ENCODE peak calls at places on chromosome 7, in seven cellular contexts. P is astrocyte of the spinal cord, X is endodermal cell, W is mesothelial cell of epicardium, J is psoas muscle, F is Calu3, K is endothelial cell. T is an unnamed sample.

GRCh38 chr7:96826089-96826488 is 116.4 kb upstream of the SEM1 start:
- DNase-seq in P (no peak), X (no peak), W (no peak), J (no peak), F (peak), K (no peak), T (no peak)

GRCh38 chr7:27238979-27239779 is 3.4 kb upstream of the EVX1 start:
- DNase-seq in P (no peak), X (peak), W (no peak), J (no peak), F (no peak), K (no peak), T (no peak)

GRCh38 chr7:33671521-33672262 is 233.6 kb upstream of the BMPER start:
- DNase-seq in P (no peak), X (no peak), W (no peak), J (no peak), F (no peak), K (no peak), T (no peak)

GRCh38 chr7:52260046-52260665 is 775.3 kb upstream of the POM121L12 start:
- DNase-seq in P (no peak), X (peak), W (no peak), J (no peak), F (no peak), K (peak), T (peak)

GRCh38 chr7:23277359-23277989 is 21.7 kb upstream of the MALSU1 start:
- DNase-seq in P (peak), X (peak), W (no peak), J (no peak), F (peak), K (peak), T (no peak)

GRCh38 chr7:101308245-101309085 is 13.1 kb downstream of the IFT22 start:
- DNase-seq in P (peak), X (peak), W (peak), J (peak), F (peak), K (peak), T (peak)

GRCh38 chr7:76223286-76223972 is 21.7 kb downstream of the SRRM3 start:
- DNase-seq in P (no peak), X (no peak), W (no peak), J (no peak), F (no peak), K (no peak), T (no peak)

GRCh38 chr7:50613473-50613872 is 48.3 kb upstream of the DDC start:
- DNase-seq in P (no peak), X (no peak), W (no peak), J (no peak), F (no peak), K (no peak), T (no peak)

GRCh38 chr7:158651968-158652555 is 52.5 kb downstream of the NCAPG2 start:
- DNase-seq in P (no peak), X (no peak), W (no peak), J (no peak), F (no peak), K (no peak), T (no peak)

GRCh38 chr7:157767466-157767865 is 430.7 kb downstream of the DNAJB6 start:
- DNase-seq in P (no peak), X (no peak), W (no peak), J (no peak), F (no peak), K (no peak), T (no peak)

GRCh38 chr7:138245682-138246081 is 169.4 kb downstream of the AKR1D1 start:
- DNase-seq in P (no peak), X (no peak), W (no peak), J (no peak), F (no peak), K (no peak), T (no peak)

GRCh38 chr7:36034020-36034419 is 119.0 kb upstream of the EEPD1 start:
- DNase-seq in P (peak), X (no peak), W (no peak), J (no peak), F (no peak), K (no peak), T (no peak)

GRCh38 chr7:128387663-128388485 is 21.9 kb downstream of the IMPDH1 start:
- DNase-seq in P (peak), X (peak), W (peak), J (peak), F (peak), K (peak), T (peak)

GRCh38 chr7:62361-63116 is 129.8 kb upstream of the FAM20C start:
- DNase-seq in P (no peak), X (no peak), W (peak), J (peak), F (no peak), K (no peak), T (no peak)

GRCh38 chr7:111362660-111363059 is 199.6 kb downstream of the IMMP2L start:
- DNase-seq in P (peak), X (no peak), W (no peak), J (no peak), F (no peak), K (no peak), T (no peak)

GRCh38 chr7:7639847-7640220 is 718 bp upstream of the UMAD1 start:
- DNase-seq in P (no peak), X (no peak), W (no peak), J (no peak), F (peak), K (no peak), T (no peak)

GRCh38 chr7:84614821-84615506 is 420.4 kb upstream of the SEMA3A start:
- DNase-seq in P (no peak), X (no peak), W (no peak), J (no peak), F (no peak), K (no peak), T (no peak)

GRCh38 chr7:23012186-23012585 is 1.7 kb downstream of the HYCC1 start:
- DNase-seq in P (no peak), X (no peak), W (no peak), J (no peak), F (no peak), K (no peak), T (no peak)

GRCh38 chr7:76390092-76390491 is 19.4 kb downstream of the SSC4D start:
- DNase-seq in P (no peak), X (no peak), W (no peak), J (no peak), F (no peak), K (no peak), T (no peak)

GRCh38 chr7:97145068-97145467 is 27.6 kb downstream of the SDHAF3 start:
- DNase-seq in P (peak), X (no peak), W (no peak), J (no peak), F (no peak), K (no peak), T (no peak)

GRCh38 chr7:128017880-128018845 is 13.1 kb downstream of the LRRC4 start:
- DNase-seq in P (peak), X (peak), W (no peak), J (no peak), F (peak), K (no peak), T (no peak)

GRCh38 chr7:105806592-105807266 is 69.7 kb downstream of the ATXN7L1 start:
- DNase-seq in P (peak), X (no peak), W (no peak), J (no peak), F (peak), K (no peak), T (no peak)

GRCh38 chr7:16484453-16485158 is 19.1 kb upstream of the SOSTDC1 start:
- DNase-seq in P (peak), X (peak), W (no peak), J (no peak), F (peak), K (no peak), T (no peak)

GRCh38 chr7:102288285-102288930 is 1.7 kb downstream of the SH2B2 start:
- DNase-seq in P (no peak), X (peak), W (no peak), J (no peak), F (no peak), K (no peak), T (no peak)

GRCh38 chr7:904847-905246 is 28.5 kb downstream of the GET4 start:
- DNase-seq in P (no peak), X (no peak), W (no peak), J (no peak), F (no peak), K (no peak), T (no peak)

GRCh38 chr7:138935438-138936079 is 45.6 kb downstream of the KIAA1549 start:
- DNase-seq in P (peak), X (peak), W (no peak), J (no peak), F (peak), K (no peak), T (peak)

GRCh38 chr7:120780938-120781337 is 77.0 kb downstream of the TSPAN12 start:
- DNase-seq in P (no peak), X (peak), W (no peak), J (no peak), F (no peak), K (no peak), T (no peak)

GRCh38 chr7:154644366-154644765 is 358.6 kb downstream of the PAXIP1 start:
- DNase-seq in P (no peak), X (no peak), W (no peak), J (no peak), F (no peak), K (no peak), T (no peak)

GRCh38 chr7:140616328-140616727 is 24.3 kb downstream of the DENND2A start:
- DNase-seq in P (no peak), X (no peak), W (no peak), J (no peak), F (no peak), K (no peak), T (no peak)

GRCh38 chr7:36127075-36127740 is 25.8 kb upstream of the EEPD1 start:
- DNase-seq in P (peak), X (no peak), W (no peak), J (peak), F (no peak), K (no peak), T (no peak)

GRCh38 chr7:39260279-39260844 is 282.7 kb downstream of the POU6F2 start:
- DNase-seq in P (no peak), X (no peak), W (no peak), J (no peak), F (no peak), K (no peak), T (no peak)
- TF ChIP-seq CTCF in P (no peak), X (no peak), W (no peak), J (no peak), F (no peak), K (no peak), T (no peak)

GRCh38 chr7:130401101-130401500 is 20.8 kb downstream of the CPA1 start:
- DNase-seq in P (no peak), X (no peak), W (no peak), J (no peak), F (no peak), K (no peak), T (no peak)
- TF ChIP-seq CTCF in P (no peak), X (no peak), W (no peak), J (no peak), F (no peak), K (no peak), T (no peak)

DNA sequence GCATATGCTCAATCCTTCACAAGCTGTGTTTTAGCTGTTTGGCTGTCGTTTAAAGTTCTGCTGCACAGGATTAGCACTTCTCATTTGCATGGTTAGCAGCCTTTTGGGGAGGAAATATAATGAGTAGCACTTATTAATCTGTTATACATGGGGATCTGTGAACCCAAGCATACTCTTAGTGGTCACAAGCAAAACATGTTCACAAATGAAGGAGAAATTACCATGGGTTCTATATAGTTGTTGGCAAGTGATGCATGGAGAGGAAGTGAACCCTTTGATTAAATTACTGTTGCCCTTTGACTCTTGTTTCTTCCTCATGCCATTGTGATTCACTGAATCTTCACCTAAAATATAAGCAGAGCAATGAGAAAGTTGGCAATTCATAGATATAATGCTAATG is 18.5 kb downstream of the PIK3CG start:
- DNase-seq in P (no peak), X (no peak), W (no peak), J (no peak), F (no peak), K (no peak), T (no peak)
- TF ChIP-seq CTCF in P (no peak), X (no peak), W (no peak), J (no peak), F (no peak), K (no peak), T (no peak)

GRCh38 chr7:32428546-32428945 is 61.6 kb downstream of the LSM5 start:
- DNase-seq in P (no peak), X (peak), W (no peak), J (no peak), F (no peak), K (peak), T (no peak)

DNA sequence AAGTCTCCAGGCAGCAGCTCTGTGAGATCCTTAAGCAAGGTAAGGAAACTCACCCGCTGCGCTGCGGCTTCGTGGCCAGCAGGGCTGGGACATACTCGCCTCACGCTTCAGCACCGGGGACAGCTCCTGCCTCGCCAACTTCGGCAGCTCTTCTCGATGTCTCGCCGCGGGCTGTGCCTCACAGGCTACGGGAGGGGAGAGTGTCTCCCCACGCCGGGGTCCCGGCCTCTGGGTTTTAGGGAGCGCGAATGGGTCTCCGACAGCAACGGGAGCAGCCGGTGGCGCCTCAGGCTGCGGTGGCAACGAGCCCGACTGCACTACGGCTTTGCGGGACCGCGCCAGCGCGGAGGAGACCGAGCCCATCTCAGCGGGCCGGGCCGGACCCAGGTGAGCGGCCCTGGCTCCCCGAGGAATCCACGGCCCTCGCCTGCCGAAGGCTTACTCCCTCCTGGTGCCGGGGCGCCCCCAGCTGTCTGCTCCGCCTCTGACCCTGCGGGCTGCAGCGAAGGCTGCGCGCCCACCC is 62.4 kb downstream of the LSM5 start:
- DNase-seq in P (peak), X (peak), W (peak), J (peak), F (peak), K (peak), T (no peak)
- TF ChIP-seq CTCF in P (peak), X (peak), W (no peak), J (peak), F (peak), K (peak), T (no peak)

T was measured in D721Med.